ENCODE peak calls at places on chromosomes 11 and 22, in eight cellular contexts. One of them, this sample, is unnamed.

GRCh38 chr11:2661173-2662023 is 38.4 kb downstream of the KCNQ1OT1 start:
- DNase-seq in HS-5: no peak
- DNase-seq in effector memory CD8-positive, alpha-beta T cell: no peak
- DNase-seq in dorsolateral prefrontal cortex: no peak
- DNase-seq in NCI-H345: no peak
- DNase-seq in hippocampal formation: no peak
- DNase-seq in LoVo: no peak
- DNase-seq in EL: no peak
- DNase-seq in this sample: no peak

GRCh38 chr11:105179542-105180278 is 40.1 kb upstream of the CARD18 start:
- DNase-seq in HS-5: no peak
- DNase-seq in effector memory CD8-positive, alpha-beta T cell: no peak
- DNase-seq in dorsolateral prefrontal cortex: no peak
- DNase-seq in NCI-H345: peak
- DNase-seq in hippocampal formation: no peak
- DNase-seq in LoVo: no peak
- DNase-seq in EL: no peak
- DNase-seq in this sample: no peak

GRCh38 chr22:23815781-23816551 is 22.8 kb downstream of the DERL3 start:
- DNase-seq in HS-5: no peak
- DNase-seq in effector memory CD8-positive, alpha-beta T cell: no peak
- DNase-seq in dorsolateral prefrontal cortex: peak
- DNase-seq in NCI-H345: no peak
- DNase-seq in hippocampal formation: peak
- DNase-seq in LoVo: no peak
- DNase-seq in EL: no peak
- DNase-seq in this sample: peak

GRCh38 chr11:88414385-88414861 is 76.9 kb upstream of the CTSC start:
- DNase-seq in HS-5: no peak
- DNase-seq in effector memory CD8-positive, alpha-beta T cell: peak
- DNase-seq in dorsolateral prefrontal cortex: no peak
- DNase-seq in NCI-H345: peak
- DNase-seq in hippocampal formation: no peak
- DNase-seq in LoVo: no peak
- DNase-seq in EL: peak
- DNase-seq in this sample: no peak

GRCh38 chr11:110046759-110047386 is 46.3 kb upstream of the ZC3H12C start:
- DNase-seq in HS-5: no peak
- DNase-seq in effector memory CD8-positive, alpha-beta T cell: no peak
- DNase-seq in dorsolateral prefrontal cortex: no peak
- DNase-seq in NCI-H345: no peak
- DNase-seq in hippocampal formation: no peak
- DNase-seq in LoVo: no peak
- DNase-seq in EL: no peak
- DNase-seq in this sample: no peak

GRCh38 chr11:64358907-64359711 is at the start of gene RPS6KA4:
- DNase-seq in HS-5: no peak
- DNase-seq in effector memory CD8-positive, alpha-beta T cell: no peak
- DNase-seq in dorsolateral prefrontal cortex: no peak
- DNase-seq in NCI-H345: peak
- DNase-seq in hippocampal formation: peak
- DNase-seq in LoVo: peak
- DNase-seq in EL: peak
- DNase-seq in this sample: peak

GRCh38 chr11:94910779-94911178 is 62.6 kb downstream of the CWC15 start:
- DNase-seq in HS-5: no peak
- DNase-seq in effector memory CD8-positive, alpha-beta T cell: no peak
- DNase-seq in dorsolateral prefrontal cortex: no peak
- DNase-seq in NCI-H345: no peak
- DNase-seq in hippocampal formation: no peak
- DNase-seq in LoVo: no peak
- DNase-seq in EL: peak
- DNase-seq in this sample: peak

GRCh38 chr11:73321342-73322110 is 13.4 kb downstream of the ARHGEF17 start:
- DNase-seq in HS-5: no peak
- DNase-seq in effector memory CD8-positive, alpha-beta T cell: no peak
- DNase-seq in dorsolateral prefrontal cortex: no peak
- DNase-seq in NCI-H345: no peak
- DNase-seq in hippocampal formation: no peak
- DNase-seq in LoVo: no peak
- DNase-seq in EL: peak
- DNase-seq in this sample: no peak

GRCh38 chr11:36684840-36685800 is 87.1 kb upstream of the RAG2 start:
- DNase-seq in HS-5: no peak
- DNase-seq in effector memory CD8-positive, alpha-beta T cell: no peak
- DNase-seq in dorsolateral prefrontal cortex: no peak
- DNase-seq in NCI-H345: no peak
- DNase-seq in hippocampal formation: no peak
- DNase-seq in LoVo: no peak
- DNase-seq in EL: no peak
- DNase-seq in this sample: no peak

GRCh38 chr11:45930951-45931563 is 8.6 kb downstream of the LARGE2 start:
- DNase-seq in HS-5: no peak
- DNase-seq in effector memory CD8-positive, alpha-beta T cell: no peak
- DNase-seq in dorsolateral prefrontal cortex: no peak
- DNase-seq in NCI-H345: no peak
- DNase-seq in hippocampal formation: no peak
- DNase-seq in LoVo: no peak
- DNase-seq in EL: no peak
- DNase-seq in this sample: no peak